ENCODE peak calls at places on chromosomes 11 and 22, in five cellular contexts. N is thoracic aorta, D is DND-41, V is stomach, E is heart right ventricle. F is an unnamed sample. For H3K36me3, the result is how much of the 10 kb centered on the place peaks cover.

GRCh38 chr11:3196161-3197043 is 22.2 kb downstream of the MRGPRG start:
- DNase-seq in V (peak), N (no peak), E (no peak), D (no peak), F (peak)

GRCh38 chr11:130165601-130166456 is 6.2 kb downstream of the ST14 start:
- DNase-seq in E (no peak), V (no peak), N (no peak), D (no peak), F (peak)

GRCh38 chr22:30648825-30649224 is 13.2 kb downstream of the SLC35E4 start:
- DNase-seq in D (no peak), E (no peak), N (no peak), V (peak), F (no peak)

GRCh38 chr11:17978553-17979287 is 34.1 kb downstream of the SERGEF start:
- DNase-seq in N (no peak), E (peak), D (peak), V (peak), F (peak)

GRCh38 chr11:124897681-124898680 is at the start of gene ROBO4:
- DNase-seq in N (no peak), V (no peak), E (peak), D (no peak), F (no peak)

GRCh38 chr22:28402066-28402465 is 277.6 kb downstream of the TTC28 start:
- DNase-seq in D (no peak), E (no peak), N (no peak), V (no peak), F (no peak)

GRCh38 chr11:75276696-75277095 is 36.1 kb downstream of the TPBGL start:
- DNase-seq in D (no peak), E (no peak), N (no peak), V (peak), F (no peak)

GRCh38 chr22:19896665-19897355 is 42.1 kb upstream of the GNB1L start:
- DNase-seq in D (peak), V (no peak), E (no peak), N (no peak), F (no peak)

GRCh38 chr11:32527191-32527590 is 56.4 kb upstream of the EIF3M start:
- DNase-seq in N (no peak), D (no peak), E (no peak), V (no peak), F (no peak)

GRCh38 chr22:28930357-28931007 is 47.1 kb downstream of the ZNRF3 start:
- DNase-seq in N (no peak), D (no peak), V (no peak), E (no peak), F (no peak)

GRCh38 chr11:36233226-36233625 is 56.0 kb downstream of the COMMD9 start:
- DNase-seq in V (no peak), E (no peak), N (no peak), D (no peak), F (no peak)

GRCh38 chr22:24105018-24105360 is 76.3 kb upstream of the SUSD2 start:
- DNase-seq in N (no peak), V (no peak), D (no peak), E (no peak), F (no peak)

GRCh38 chr11:61332823-61333637 is at the start of the genes DDB1 and TKFC:
- DNase-seq in V (peak), D (peak), E (peak), N (peak), F (peak)

GRCh38 chr11:2521081-2521480 is 76.3 kb downstream of the KCNQ1 start:
- DNase-seq in E (no peak), N (no peak), V (peak), D (no peak), F (no peak)

GRCh38 chr22:42820075-42820763 is 36.9 kb downstream of the ARFGAP3 start:
- DNase-seq in D (no peak), V (no peak), N (no peak), E (no peak), F (no peak)

GRCh38 chr11:2422461-2423156 is 21.7 kb downstream of the TRPM5 start:
- DNase-seq in D (no peak), E (no peak), N (no peak), V (no peak), F (no peak)

GRCh38 chr11:9046376-9046775 is 42.6 kb upstream of the NRIP3 start:
- DNase-seq in N (no peak), D (no peak), V (no peak), E (no peak), F (no peak)

GRCh38 chr11:109864834-109865557 is 228.2 kb upstream of the ZC3H12C start:
- DNase-seq in D (no peak), V (no peak), E (no peak), N (no peak), F (no peak)

GRCh38 chr11:117819096-117820040 is 5.2 kb downstream of the FXYD2 start:
- DNase-seq in E (peak), D (peak), N (no peak), V (peak), F (peak)

GRCh38 chr11:119664063-119664572 is 64.9 kb downstream of the NECTIN1 start:
- DNase-seq in V (peak), D (no peak), E (no peak), N (no peak), F (no peak)

GRCh38 chr11:44973634-44974401 is 23.1 kb upstream of the TP53I11 start:
- DNase-seq in N (no peak), D (peak), V (no peak), E (no peak), F (no peak)

GRCh38 chr22:27435839-27436581 is 365.5 kb downstream of the MN1 start:
- DNase-seq in V (no peak), D (no peak), N (no peak), E (peak), F (peak)

GRCh38 chr11:104772806-104773241 is 125.4 kb downstream of the CASP12 start:
- DNase-seq in E (peak), V (no peak), N (no peak), D (no peak), F (no peak)
- H3K27ac ChIP-seq in E (peak), V (no peak), N (no peak), D (peak), F (no peak)

DNA sequence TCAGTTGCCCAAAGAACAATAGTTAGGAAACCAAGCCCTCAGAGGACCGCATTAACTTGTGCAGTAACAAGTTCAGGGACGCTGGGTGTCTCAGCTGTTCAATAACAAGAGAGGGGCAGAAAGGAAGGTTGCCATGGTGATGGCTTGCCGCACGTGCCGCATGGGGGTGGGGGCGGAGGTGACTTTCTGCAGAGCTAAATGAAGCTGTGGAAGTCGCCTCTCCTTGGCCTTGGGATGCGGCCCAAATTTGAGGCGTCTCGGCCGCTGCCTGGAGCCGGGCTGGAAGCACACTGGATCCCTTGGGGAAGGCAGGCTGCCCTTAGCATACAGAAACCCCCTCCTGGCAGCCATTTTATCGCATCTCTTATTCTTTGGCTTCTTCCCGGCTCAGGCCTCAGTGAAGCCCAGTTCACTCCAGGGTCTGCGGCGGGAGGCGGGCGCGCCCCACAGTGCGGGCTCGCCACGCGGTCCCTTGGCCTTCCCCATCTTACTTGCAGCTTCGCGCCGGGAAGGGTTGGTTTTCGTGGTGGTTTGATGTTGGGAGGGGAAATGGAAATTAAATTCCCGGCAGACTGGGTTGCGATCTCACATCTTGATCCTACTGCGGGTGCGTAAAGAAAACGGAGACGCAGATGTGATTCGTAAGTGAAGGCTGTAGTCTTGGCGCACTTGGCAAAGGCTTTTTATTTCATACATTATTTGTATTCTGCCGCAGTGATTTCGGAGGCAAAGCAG is 94.3 kb downstream of the SLC17A6 start:
- DNase-seq in E (peak), D (no peak), V (no peak), N (no peak), F (no peak)
- TF ChIP-seq CTCF in E (no peak), D (no peak), V (no peak), N (no peak), F (no peak)

DNA sequence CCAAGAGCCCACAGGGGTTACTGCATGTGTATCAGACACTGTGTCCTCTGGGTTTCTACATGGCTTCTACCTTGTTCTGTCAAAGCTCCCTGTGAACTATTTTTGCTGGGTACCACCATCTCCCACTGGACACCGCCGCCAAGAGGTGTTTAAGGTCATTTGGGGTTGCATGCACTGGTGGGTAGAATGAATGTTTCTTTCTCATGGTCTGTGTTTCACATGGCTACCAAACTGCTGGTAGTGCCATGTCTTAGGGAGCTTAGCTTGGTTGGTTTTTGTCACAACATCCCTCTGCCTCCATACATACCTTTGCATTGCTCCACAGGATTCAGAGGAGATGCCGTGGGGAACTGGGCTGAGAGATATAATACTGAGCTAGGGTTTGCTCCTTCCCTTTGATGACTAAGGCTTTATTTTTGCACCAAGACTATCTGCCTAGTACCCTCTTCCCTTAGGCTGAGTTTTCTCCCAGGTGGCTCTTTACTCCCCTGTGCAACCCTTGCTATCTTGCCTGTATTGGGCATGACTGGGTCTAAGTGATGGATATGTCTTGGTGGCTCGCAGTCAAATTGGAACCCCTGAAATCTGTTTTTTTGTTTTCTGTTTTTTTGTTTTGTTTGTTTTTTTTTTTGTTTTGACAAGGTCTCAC is 73.2 kb downstream of the BDNF start:
- DNase-seq in D (no peak), E (no peak), V (no peak), N (no peak), F (no peak)
- H3K36me3 ChIP-seq in D (under half), E (under half), V (under half), N (under half), F (under half)

GRCh38 chr11:113526521-113526920 is 51.3 kb upstream of the DRD2 start:
- DNase-seq in E (no peak), D (no peak), N (no peak), V (no peak), F (no peak)
- H3K27ac ChIP-seq in E (no peak), D (no peak), N (no peak), V (no peak), F (no peak)

DNA sequence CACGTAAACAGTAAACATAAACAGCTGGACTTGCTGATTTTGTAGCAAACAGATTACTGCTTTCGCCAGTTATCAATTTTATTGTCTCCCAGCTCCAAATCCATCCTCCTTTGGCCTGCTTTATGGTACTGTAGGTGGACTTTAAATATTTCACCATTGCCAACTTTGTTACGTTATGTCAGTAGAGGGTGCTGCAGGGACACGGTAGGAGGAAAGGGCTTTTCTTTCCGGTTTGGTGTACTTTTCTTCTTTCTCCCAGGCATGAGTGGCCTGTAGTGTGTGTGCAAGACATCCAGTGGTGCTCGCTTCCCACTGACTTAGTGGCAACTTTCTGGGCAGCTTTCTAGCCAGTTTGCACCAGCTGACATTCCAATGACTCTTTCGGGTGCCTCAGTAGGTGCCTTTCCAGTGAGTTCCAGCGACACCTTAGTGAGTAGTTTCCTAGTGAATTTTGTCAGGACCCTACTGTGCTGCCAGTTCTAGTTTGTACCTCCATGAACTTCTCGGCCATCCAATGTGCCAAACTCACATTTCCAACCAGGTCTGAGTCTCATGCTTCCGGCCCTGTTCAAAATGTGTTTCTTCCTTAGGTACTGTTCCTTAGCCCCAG is 267.6 kb upstream of the TENM4 start:
- DNase-seq in V (no peak), D (peak), N (no peak), E (peak), F (peak)
- TF ChIP-seq CTCF in V (no peak), D (peak), N (no peak), E (peak), F (peak)

GRCh38 chr22:20953668-20954500 is 13.2 kb upstream of the AIFM3 start:
- DNase-seq in D (no peak), E (no peak), N (no peak), V (no peak), F (no peak)

GRCh38 chr22:20951151-20951931 is 15.7 kb upstream of the AIFM3 start:
- DNase-seq in E (no peak), D (no peak), N (no peak), V (no peak), F (no peak)

GRCh38 chr22:20953342-20953608 is 13.8 kb upstream of the AIFM3 start:
- DNase-seq in E (no peak), V (no peak), N (no peak), D (no peak), F (no peak)

GRCh38 chr22:20952544-20953341 is 14.3 kb upstream of the AIFM3 start:
- DNase-seq in N (no peak), D (no peak), V (no peak), E (no peak), F (peak)

GRCh38 chr22:20951932-20952380 is 15.1 kb upstream of the AIFM3 start:
- DNase-seq in V (no peak), N (no peak), D (no peak), E (no peak), F (peak)
- H3K36me3 ChIP-seq in V (under half), N (under half), D (half or more), E (under half), F (under half)

GRCh38 chr11:45985212-45985611 is 62.8 kb downstream of the LARGE2 start:
- DNase-seq in D (no peak), E (no peak), V (no peak), N (no peak), F (no peak)

GRCh38 chr11:45984192-45984591 is 61.7 kb downstream of the LARGE2 start:
- DNase-seq in N (no peak), D (no peak), V (no peak), E (no peak), F (no peak)

GRCh38 chr11:45983471-45983845 is 61.0 kb downstream of the LARGE2 start:
- DNase-seq in E (no peak), N (no peak), D (no peak), V (no peak), F (no peak)

GRCh38 chr11:45982656-45983470 is 60.4 kb downstream of the LARGE2 start:
- DNase-seq in D (no peak), E (peak), V (no peak), N (peak), F (no peak)
- H3K27ac ChIP-seq in D (peak), E (no peak), V (no peak), N (peak), F (no peak)